ENCODE peak calls at places on chromosomes 12 and 14, in five cellular contexts. O, D, P, T and H are unnamed samples.
A peak's percentile ranks its signal among the peaks of the same experiment; 100 is the strongest.

GRCh38 chr12:76470028-76470939 is 89.3 kb downstream of the OSBPL8 start:
- DNase-seq in O (peak; percentile 93), P (no peak), T (peak; percentile 15), D (peak; percentile 59), H (no peak)

GRCh38 chr12:67621112-67621511 is 27.4 kb upstream of the DYRK2 start:
- DNase-seq in D (no peak), T (no peak), O (no peak), P (no peak), H (no peak)

GRCh38 chr12:69553626-69554248 is 31.5 kb upstream of the CCT2 start:
- DNase-seq in T (peak; percentile 31), O (peak; percentile 72), D (no peak), P (no peak), H (no peak)

GRCh38 chr12:105226219-105226618 is 9.8 kb downstream of the APPL2 start:
- DNase-seq in D (peak; percentile 28), T (no peak), O (peak; percentile 97), P (no peak), H (no peak)

GRCh38 chr12:111584959-111585358 is 14.2 kb downstream of the ATXN2 start:
- DNase-seq in P (no peak), T (no peak), D (no peak), O (peak; percentile 60), H (no peak)

GRCh38 chr12:114248527-114248926 is 157.4 kb downstream of the TBX5 start:
- DNase-seq in P (no peak), D (no peak), O (no peak), T (peak; percentile 28), H (no peak)

GRCh38 chr14:104445832-104446381 is 133.7 kb upstream of the C14orf180 start:
- DNase-seq in P (peak; percentile 35), D (no peak), T (no peak), O (no peak), H (no peak)

GRCh38 chr12:67220065-67220464 is 49.1 kb upstream of the CAND1 start:
- DNase-seq in P (no peak), O (no peak), T (peak; percentile 3), D (peak; percentile 39), H (no peak)

GRCh38 chr12:57605308-57606015 is 838 bp downstream of the DTX3 start:
- DNase-seq in O (no peak), D (peak; percentile 63), T (no peak), P (no peak), H (no peak)

GRCh38 chr12:122031342-122032216 is 9.9 kb downstream of the BCL7A start:
- DNase-seq in O (no peak), P (peak; percentile 96), D (peak; percentile 59), T (no peak), H (no peak)

GRCh38 chr14:36950812-36951211 is 221.6 kb downstream of the SLC25A21 start:
- DNase-seq in O (no peak), P (no peak), T (no peak), D (no peak), H (no peak)

GRCh38 chr14:92297818-92298595 is 25.0 kb upstream of the SLC24A4 start:
- DNase-seq in P (no peak), D (no peak), O (no peak), T (no peak), H (no peak)

GRCh38 chr12:93979189-93979588 is 169.2 kb upstream of the PLXNC1 start:
- DNase-seq in D (peak; percentile 49), O (peak; percentile 38), T (peak; percentile 48), P (no peak), H (no peak)

GRCh38 chr14:74595006-74595735 is 16.9 kb downstream of the LTBP2 start:
- DNase-seq in P (no peak), T (no peak), O (peak; percentile 73), D (no peak), H (no peak)

GRCh38 chr14:29865299-29865698 is 62.3 kb downstream of the PRKD1 start:
- DNase-seq in P (no peak), T (no peak), O (no peak), D (no peak), H (no peak)

GRCh38 chr14:33611405-33612183 is 339.3 kb downstream of the EGLN3 start:
- DNase-seq in P (peak; percentile 48), D (no peak), O (no peak), T (no peak), H (no peak)

GRCh38 chr12:96500686-96501085 is 11.3 kb downstream of the CFAP54 start:
- DNase-seq in P (no peak), O (peak; percentile 40), D (no peak), T (no peak), H (no peak)

GRCh38 chr12:99911076-99911475 is 73.7 kb downstream of the ANKS1B start:
- DNase-seq in P (no peak), D (peak; percentile 35), O (peak; percentile 89), T (peak; percentile 33), H (no peak)

GRCh38 chr12:108193922-108194321 is 64.8 kb downstream of the WSCD2 start:
- DNase-seq in D (peak; percentile 37), T (no peak), O (peak; percentile 3), P (peak; percentile 56), H (peak; percentile 27)

GRCh38 chr14:92902191-92902590 is 20.8 kb upstream of the CHGA start:
- DNase-seq in T (no peak), O (no peak), P (no peak), D (no peak), H (no peak)

GRCh38 chr12:93319523-93320045 is 58.1 kb upstream of the NUDT4 start:
- DNase-seq in D (no peak), T (no peak), P (no peak), O (no peak), H (no peak)

GRCh38 chr14:85536835-85537195 is 6.9 kb downstream of the FLRT2 start:
- DNase-seq in O (peak; percentile 53), D (no peak), T (no peak), P (no peak), H (no peak)

GRCh38 chr12:128660532-128661215 is 163.1 kb downstream of the SLC15A4 start:
- DNase-seq in T (no peak), O (no peak), D (no peak), P (no peak), H (no peak)

GRCh38 chr14:71355324-71356201 is 448.3 kb downstream of the PCNX1 start:
- DNase-seq in D (no peak), P (no peak), O (peak; percentile 68), T (no peak), H (no peak)

GRCh38 chr12:101695698-101696097 is 1.7 kb upstream of the CHPT1 start:
- DNase-seq in T (no peak), O (peak; percentile 59), D (no peak), P (no peak), H (no peak)

GRCh38 chr14:68521952-68522509 is 270.8 kb downstream of the ZFP36L1 start:
- DNase-seq in D (no peak), T (no peak), O (no peak), P (no peak), H (no peak)
- H3K4ac ChIP-seq in D (no peak overlapping the region), T (peak overlapping the region; percentile 1), O (peak overlapping the region; percentile 65), P (no peak overlapping the region), H (no peak overlapping the region)

DNA sequence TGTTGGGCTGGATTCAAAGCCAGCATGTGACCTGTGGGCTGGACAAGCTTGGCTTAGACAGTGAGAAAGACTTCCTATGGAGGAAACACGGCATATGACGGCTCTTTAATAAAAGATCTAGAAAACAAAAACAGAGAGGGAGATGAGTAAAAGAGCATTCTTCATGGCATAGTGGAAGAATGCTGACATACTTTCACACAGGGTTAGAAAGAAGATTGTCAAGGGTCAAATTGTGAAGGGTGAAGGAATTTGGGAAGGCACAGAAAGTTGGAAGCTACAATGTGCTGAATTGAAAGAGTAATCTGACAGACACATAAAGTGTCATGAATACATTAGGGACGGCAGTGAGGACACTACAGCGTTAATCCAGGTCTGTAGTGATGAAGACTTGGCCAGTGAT is 63.4 kb downstream of the GALNT4 start:
- DNase-seq in D (peak; percentile 57), T (no peak), O (peak; percentile 25), P (no peak), H (no peak)
- H4K8ac ChIP-seq in D (no peak overlapping the region), T (no peak overlapping the region), O (peak overlapping the region; percentile 90), P (no peak overlapping the region), H (no peak overlapping the region)

DNA sequence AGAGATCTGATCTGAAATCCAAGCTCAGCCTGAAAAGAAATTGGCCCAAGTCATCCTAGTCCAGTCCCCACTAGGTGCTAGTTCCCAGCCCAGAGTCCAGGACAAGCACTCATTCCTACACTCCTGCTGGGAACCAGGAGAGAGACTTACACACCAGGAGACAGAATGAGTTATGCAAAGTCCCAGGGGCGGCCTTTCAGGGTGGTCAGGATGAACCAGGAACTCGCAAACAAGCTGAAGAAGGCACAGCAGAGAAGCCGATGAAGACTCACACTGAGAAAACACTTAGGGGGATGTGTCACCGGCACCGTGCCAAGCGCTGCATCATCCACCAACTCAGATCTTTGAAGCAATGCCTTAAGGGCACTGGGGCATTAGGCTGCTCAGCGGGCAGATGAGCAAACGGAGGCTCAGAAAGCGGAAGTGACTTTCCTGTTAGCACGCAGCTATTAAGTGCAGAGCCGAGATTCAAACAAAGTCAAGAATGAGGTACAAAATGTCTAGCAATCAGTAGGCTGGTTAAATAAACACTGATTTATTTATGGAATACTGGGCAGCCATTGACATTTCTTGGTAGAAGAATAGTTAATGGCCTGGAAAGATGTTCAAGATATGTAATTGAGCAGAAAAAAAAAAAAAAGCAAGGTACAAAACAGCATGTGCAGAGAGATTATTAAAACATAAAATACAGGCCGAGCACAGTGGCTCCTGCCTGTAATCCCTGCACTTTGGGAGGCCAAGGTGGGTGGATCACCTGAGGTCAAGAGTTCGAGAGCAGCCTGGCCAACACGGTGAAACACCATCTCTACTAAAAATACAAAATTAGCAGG is 78.7 kb downstream of the LRRC74A start:
- DNase-seq in T (peak; percentile 68), O (peak; percentile 99), D (no peak), P (no peak), H (no peak)
- H3K4ac ChIP-seq in T (no peak overlapping the region), O (peak overlapping the region; percentile 89), D (no peak overlapping the region), P (no peak overlapping the region), H (no peak overlapping the region)

GRCh38 chr14:65332141-65332871 is 80.2 kb upstream of the FUT8 start:
- DNase-seq in D (no peak), T (no peak), O (no peak), P (no peak), H (no peak)

GRCh38 chr14:65336191-65336591 is 76.3 kb upstream of the FUT8 start:
- DNase-seq in O (peak; percentile 73), T (peak; percentile 19), D (no peak), P (no peak), H (no peak)

GRCh38 chr14:65334765-65335411 is 77.6 kb upstream of the FUT8 start:
- DNase-seq in P (peak; percentile 54), O (no peak), D (peak; percentile 29), T (peak; percentile 81), H (no peak)

GRCh38 chr14:65335548-65335947 is 77.0 kb upstream of the FUT8 start:
- DNase-seq in O (no peak), D (no peak), P (no peak), T (no peak), H (no peak)

DNA sequence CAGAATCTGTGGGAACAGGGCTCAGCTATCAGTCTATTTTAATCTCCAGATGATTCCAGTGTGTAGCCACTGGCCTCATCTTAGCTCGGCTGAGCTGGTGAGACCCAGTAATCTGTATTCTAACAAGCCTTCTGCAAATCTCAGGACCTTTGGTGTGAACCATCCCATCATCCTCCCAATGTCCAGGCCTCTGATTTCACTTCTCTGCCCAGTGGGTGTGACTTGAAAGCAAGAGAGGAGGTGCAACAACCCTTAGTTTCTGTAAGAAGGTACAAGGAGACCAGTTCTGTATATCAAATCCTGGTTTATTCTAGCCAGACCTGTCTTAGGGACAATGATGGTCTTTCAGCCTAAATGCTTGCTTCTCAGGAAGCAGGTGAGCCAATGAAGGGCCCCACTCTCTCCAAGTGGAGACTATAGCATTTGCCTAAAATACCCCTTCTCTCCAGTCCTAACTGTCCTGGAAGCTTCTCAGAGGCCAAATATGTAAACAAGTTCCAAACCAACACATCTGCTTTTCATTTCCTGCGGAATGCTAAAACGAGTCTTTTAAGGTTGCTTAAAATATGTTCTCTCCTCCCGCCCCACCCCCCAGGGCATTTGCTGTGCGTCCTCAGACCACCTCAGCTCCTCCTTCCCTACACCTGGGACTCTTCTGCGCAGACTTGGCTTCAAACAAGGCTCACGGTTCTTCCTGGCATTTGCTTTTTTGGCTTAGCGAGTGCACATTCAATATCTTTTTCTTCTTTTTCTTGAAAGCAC is 78.4 kb upstream of the FUT8 start:
- DNase-seq in P (no peak), D (peak; percentile 42), T (peak; percentile 82), O (peak; percentile 86), H (no peak)
- H4K8ac ChIP-seq in P (no peak overlapping the region), D (no peak overlapping the region), T (peak overlapping the region; percentile 6), O (peak overlapping the region; percentile 87), H (no peak overlapping the region)